ENCODE peak calls at places on chromosomes 16 and 17, in four cellular contexts. Q is HCT116, H is K562, T is HepG2. S is an unnamed sample.

GRCh38 chr16:75458029-75458428 is 6.5 kb downstream of the TMEM170A start:
- DNase-seq in Q (no peak), T (no peak), H (no peak), S (no peak)

GRCh38 chr17:21218101-21218500 is 4.1 kb upstream of the TMEM11 start:
- DNase-seq in Q (no peak), H (no peak), T (no peak), S (no peak)

GRCh38 chr16:13911306-13911705 is 8.6 kb upstream of the ERCC4 start:
- DNase-seq in T (no peak), Q (no peak), H (no peak), S (no peak)

GRCh38 chr17:75270218-75270965 is 639 bp downstream of the MIF4GD start:
- DNase-seq in T (peak), H (peak), Q (peak), S (peak)

GRCh38 chr17:82909322-82909904 is 69.6 kb upstream of the ZNF750 start:
- DNase-seq in H (no peak), Q (no peak), T (no peak), S (no peak)

GRCh38 chr16:50531359-50531758 is 16.8 kb upstream of the NKD1 start:
- DNase-seq in Q (no peak), H (no peak), T (no peak), S (no peak)

GRCh38 chr17:30230596-30231125 is 4.8 kb downstream of the SLC6A4 start:
- DNase-seq in H (no peak), T (no peak), Q (no peak), S (no peak)

GRCh38 chr17:41647940-41648410 is 23.6 kb upstream of the KRT17 start:
- DNase-seq in H (peak), Q (peak), T (peak), S (no peak)

GRCh38 chr16:74622005-74622404 is 15.1 kb upstream of the GLG1 start:
- DNase-seq in Q (no peak), H (no peak), T (no peak), S (no peak)

GRCh38 chr17:82948081-82948511 is 108.3 kb upstream of the ZNF750 start:
- DNase-seq in Q (no peak), H (no peak), T (no peak), S (no peak)

GRCh38 chr17:48067245-48067644 is 19.1 kb downstream of the NFE2L1 start:
- DNase-seq in H (no peak), Q (no peak), T (no peak), S (no peak)

GRCh38 chr17:6244796-6245195 is 174.6 kb downstream of the WSCD1 start:
- DNase-seq in H (no peak), T (no peak), Q (no peak), S (no peak)

GRCh38 chr16:86992587-86992986 is 324.6 kb downstream of the C16orf95 start:
- DNase-seq in H (no peak), Q (no peak), T (no peak), S (no peak)

GRCh38 chr17:14843086-14843795 is 421.9 kb downstream of the PMP22 start:
- DNase-seq in T (no peak), Q (no peak), H (no peak), S (no peak)

GRCh38 chr17:9987779-9988585 is 82.9 kb upstream of the RCVRN start:
- DNase-seq in H (peak), Q (no peak), T (peak), S (peak)

GRCh38 chr16:642189-643049 is 791 bp downstream of the MCRIP2 start:
- DNase-seq in H (peak), T (peak), Q (no peak), S (no peak)

GRCh38 chr17:43392397-43392796 is 6.4 kb upstream of the ARL4D start:
- DNase-seq in T (no peak), Q (no peak), H (no peak), S (no peak)

GRCh38 chr17:74744714-74745547 is 3.5 kb upstream of the NHERF1 start:
- DNase-seq in Q (peak), T (peak), H (peak), S (peak)

DNA sequence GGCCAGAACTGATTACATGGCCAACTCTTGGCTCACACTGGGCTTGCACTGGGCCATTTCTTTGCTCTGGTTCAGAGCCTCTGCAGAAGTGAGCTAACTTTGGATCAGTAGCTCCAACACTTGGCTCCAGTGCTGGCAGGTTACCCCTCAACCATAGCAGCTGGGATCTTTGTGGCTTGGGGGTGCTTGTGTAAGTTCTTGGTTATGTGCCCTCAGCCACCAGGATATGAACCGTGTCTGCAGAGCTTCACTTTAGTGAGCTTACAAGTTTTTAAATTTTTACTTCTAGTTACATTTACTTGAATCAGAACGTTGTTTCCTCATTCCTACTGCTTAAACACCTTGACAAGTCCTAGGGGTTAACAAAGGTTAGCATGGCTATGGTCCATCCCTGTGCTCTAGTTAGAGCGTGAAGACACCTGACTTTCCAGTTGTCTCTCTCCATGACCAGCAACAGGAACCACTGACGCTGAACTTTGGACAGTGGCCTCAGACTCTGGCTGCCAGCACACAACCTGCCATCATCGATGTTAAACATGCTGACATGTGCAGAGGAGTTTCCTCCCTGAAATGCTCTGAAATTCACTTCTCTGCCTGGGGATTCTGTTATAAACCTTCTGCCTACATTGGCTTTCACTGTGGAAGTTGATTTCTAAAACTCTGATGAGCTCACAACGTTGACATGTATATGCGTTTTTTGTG is 4.1 kb downstream of the PDF start:
- DNase-seq in H (no peak), T (peak), Q (no peak), S (no peak)
- TF ChIP-seq SIN3A in H (no peak), T (peak), Q (no peak), S (no peak)

DNA sequence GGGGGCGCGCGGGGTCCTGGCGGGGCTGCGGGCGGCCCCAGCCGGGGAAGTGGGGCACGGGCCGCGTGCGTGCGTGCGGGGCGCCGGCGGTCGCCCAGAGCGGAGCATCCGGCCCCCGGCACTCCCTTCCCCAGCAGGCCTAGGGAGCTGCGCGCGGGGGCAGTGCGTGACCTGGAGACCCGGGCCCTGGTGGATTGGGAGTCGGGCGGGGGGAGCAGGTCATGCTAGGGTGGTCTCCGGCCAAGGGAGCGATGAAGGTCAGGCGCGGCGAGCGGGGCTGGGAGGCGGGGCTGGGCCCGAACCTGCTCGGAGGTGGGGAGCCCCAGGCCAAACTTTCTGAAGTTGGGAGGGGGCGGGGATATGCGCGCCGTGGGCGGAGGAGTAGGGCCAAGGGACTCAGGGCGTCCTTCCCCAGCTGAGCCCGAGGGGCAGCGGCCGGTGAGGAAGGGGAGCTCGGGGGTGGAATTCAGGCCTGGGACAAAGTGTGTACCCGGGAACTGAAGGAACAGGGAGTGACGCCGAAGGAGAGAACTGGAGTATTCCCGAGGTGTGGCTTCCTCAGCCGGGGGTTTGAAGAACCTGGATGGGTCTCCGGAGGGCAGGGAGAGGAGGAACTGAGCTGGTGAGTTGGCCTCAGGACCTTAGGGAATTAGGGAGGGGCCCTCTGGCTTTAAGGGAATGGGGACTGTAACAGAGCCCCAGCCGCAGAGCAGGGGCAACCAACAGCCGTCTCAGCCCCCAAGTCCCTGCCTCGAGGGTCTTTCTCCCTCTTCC is 574 bp downstream of the XYLT2 start:
- DNase-seq in H (peak), Q (no peak), T (no peak), S (no peak)
- TF ChIP-seq TCF7L2 in H (no peak), Q (peak), T (no peak), S (no peak)

DNA sequence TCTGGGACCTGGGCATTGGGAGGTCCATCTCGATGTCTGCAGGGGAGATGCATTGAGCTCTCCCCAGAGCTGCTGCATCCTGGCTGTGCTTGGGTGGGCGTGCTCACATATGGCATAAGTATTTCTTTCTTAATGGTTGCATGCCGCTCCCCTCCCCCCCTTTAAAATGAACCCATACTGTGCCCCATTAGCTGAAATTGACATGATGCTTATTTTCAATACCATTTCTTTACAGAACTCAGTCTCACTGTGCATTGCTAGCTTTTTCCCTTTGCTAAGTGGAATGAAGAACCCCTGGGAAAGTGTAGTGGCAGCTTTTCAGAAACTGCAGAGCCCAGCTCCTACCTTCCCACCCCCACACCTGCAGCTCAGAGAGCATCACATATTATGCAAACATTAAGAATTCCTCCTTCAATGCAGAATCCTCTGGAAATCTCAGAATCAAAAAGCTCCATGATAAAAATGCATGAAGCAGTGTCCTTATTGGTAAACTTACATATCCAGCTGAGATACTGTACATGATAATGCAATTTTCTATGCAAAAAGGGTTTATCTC is 56.4 kb downstream of the HS3ST4 start:
- DNase-seq in T (no peak), Q (no peak), H (no peak), S (no peak)
- TF ChIP-seq POLR2AphosphoS5 in T (no peak), Q (no peak), H (no peak), S (no peak)

GRCh38 chr16:89484088-89484501 is 6.3 kb downstream of the ANKRD11 start:
- DNase-seq in H (no peak), T (no peak), Q (no peak), S (no peak)
- TF ChIP-seq SIN3A in H (no peak), T (no peak), Q (no peak), S (no peak)

GRCh38 chr17:63573634-63574033 is 23.4 kb downstream of the DCAF7 start:
- DNase-seq in Q (no peak), T (peak), H (peak), S (no peak)
- TF ChIP-seq TCF7L2 in Q (no peak), T (no peak), H (no peak), S (no peak)

GRCh38 chr16:58487566-58488351 is 12.2 kb upstream of the NDRG4 start:
- DNase-seq in Q (peak), H (peak), T (peak), S (no peak)
- TF ChIP-seq POLR2AphosphoS5 in Q (no peak), H (no peak), T (no peak), S (no peak)

GRCh38 chr16:19853973-19854876 is 30.4 kb downstream of the GPRC5B start:
- DNase-seq in T (no peak), Q (no peak), H (no peak), S (no peak)

GRCh38 chr16:19853132-19853972 is 31.3 kb downstream of the GPRC5B start:
- DNase-seq in H (no peak), Q (no peak), T (no peak), S (no peak)

GRCh38 chr16:19846421-19846820 is 38.2 kb downstream of the GPRC5B start:
- DNase-seq in T (no peak), Q (no peak), H (no peak), S (no peak)

GRCh38 chr16:19851476-19851875 is 33.2 kb downstream of the GPRC5B start:
- DNase-seq in H (no peak), Q (no peak), T (no peak), S (no peak)

DNA sequence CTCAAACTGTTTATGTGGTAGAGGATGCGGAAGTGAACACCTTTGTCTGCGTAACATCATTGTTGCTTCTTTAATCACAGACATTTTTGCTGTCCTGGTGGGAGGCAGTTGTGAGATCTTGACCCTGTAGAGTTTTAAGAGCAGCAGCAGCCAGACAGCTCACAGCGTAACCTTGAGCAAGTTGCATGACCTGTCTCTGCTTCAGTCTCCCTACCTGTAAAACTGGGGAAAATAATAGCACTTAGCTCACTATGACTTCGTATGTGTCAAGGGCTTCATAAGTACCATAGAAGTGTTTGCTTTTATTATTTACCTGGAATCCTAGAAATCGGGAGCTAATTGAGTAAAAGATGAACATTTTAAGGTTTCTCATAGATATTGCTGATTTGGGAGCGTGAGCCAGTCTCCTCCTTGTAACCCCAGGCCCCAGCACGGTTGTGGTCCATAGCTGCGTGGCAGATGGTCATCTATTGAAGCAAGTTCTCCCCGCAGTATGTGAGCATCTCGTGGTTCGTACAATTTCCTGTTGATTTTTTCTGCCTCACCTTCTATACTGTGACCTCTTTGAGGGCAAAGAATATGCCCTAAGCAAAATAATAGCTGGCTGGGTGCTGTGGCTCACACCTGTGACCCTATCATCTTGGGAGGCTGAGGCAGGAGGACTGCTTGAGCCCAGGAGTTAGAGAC is 34.4 kb downstream of the GPRC5B start:
- DNase-seq in T (no peak), Q (no peak), H (no peak), S (no peak)
- TF ChIP-seq SIN3A in T (no peak), Q (no peak), H (no peak), S (no peak)

GRCh38 chr16:57773019-57773418 is 29.3 kb downstream of the KIFC3 start:
- DNase-seq in H (no peak), Q (no peak), T (no peak), S (no peak)
- TF ChIP-seq TCF7L2 in H (no peak), Q (no peak), T (no peak), S (no peak)

GRCh38 chr17:80836971-80837481 is 154.6 kb upstream of the CHMP6 start:
- DNase-seq in H (no peak), Q (no peak), T (no peak), S (no peak)

GRCh38 chr17:80836658-80836965 is 155.0 kb upstream of the CHMP6 start:
- DNase-seq in T (no peak), Q (no peak), H (no peak), S (no peak)

GRCh38 chr17:80837711-80838110 is 153.9 kb upstream of the CHMP6 start:
- DNase-seq in Q (no peak), H (no peak), T (no peak), S (no peak)

GRCh38 chr17:80834896-80835281 is 156.8 kb upstream of the CHMP6 start:
- DNase-seq in H (no peak), T (no peak), Q (no peak), S (no peak)

DNA sequence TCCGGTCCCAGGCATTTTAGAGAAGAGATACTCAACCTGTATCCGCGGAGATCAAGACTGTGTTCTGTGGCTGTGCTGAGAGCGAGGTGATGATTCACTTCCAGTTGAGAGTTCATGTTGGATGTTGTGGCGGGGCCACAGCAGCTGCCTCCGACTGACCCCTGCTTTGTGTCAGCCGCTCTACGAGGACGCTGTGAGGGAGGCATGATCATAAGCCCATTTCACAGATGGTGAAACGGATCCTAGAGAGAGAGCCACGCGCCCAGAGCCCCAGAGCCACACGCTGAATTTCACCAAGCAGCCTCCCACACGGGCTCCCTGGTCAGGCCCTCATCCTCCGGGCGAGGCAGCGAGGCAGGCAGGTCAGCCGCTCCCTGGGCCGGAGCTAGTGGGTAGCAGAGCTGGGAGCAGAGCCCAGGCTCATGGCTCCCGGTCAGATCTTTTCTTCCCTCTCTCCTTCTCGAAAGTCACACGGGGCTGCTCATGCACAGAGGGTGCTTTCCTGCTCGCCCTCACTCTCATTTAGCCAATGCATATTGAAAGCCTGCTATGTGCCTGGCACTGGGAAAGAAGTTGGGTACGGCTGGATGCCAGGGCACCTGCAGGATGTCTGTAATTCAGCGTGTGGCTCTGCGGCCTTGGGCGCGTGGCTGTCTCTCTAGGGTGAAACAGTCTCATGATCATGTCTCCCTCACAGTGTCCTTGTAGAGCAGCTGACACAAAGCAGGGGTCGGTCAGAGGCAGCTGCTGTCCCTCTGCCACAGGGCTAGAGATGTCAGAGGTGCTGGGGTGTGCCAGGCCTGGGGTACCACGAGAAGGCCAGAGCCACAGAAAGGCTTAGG is 155.6 kb upstream of the CHMP6 start:
- DNase-seq in H (no peak), Q (no peak), T (no peak), S (no peak)
- TF ChIP-seq POLR2AphosphoS5 in H (no peak), Q (no peak), T (no peak), S (no peak)

DNA sequence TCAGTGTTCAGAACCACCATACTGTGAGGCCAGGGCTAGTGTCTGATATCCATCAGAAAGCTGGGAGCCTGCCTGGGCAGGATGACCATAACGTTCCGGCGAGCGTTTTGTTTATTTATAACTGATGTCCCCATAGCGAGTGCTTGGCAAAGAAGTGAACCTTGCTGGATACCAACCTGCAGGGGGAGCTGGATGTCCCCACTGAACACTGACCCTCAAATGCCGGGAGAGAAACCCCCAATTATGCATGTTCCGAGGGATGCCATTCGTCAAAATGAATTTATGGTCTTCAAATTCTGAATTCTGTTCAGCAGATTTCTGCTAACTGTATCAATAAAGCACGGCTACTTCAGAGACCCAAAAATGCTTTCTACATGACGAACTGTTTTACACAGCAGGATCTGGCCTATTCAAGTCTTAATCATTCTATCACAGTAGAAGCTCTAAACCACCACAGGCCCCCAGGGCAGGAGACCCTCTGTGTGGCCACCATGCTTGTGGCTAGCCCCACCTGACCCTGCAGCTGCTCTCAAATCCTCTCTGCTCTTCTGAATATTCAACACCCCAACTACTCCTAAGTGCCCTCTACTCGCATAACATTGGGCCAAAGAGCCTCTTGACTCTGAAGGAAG is 15.2 kb downstream of the MED24 start:
- DNase-seq in T (peak), H (peak), Q (peak), S (no peak)
- TF ChIP-seq SIN3A in T (no peak), H (no peak), Q (no peak), S (no peak)